ENCODE peak calls at places on chromosome 6, in five cellular contexts. A is heart right ventricle, S is MM.1S, O is endothelial cell, U is foreskin fibroblast. T is an unnamed sample.
A peak's percentile ranks its signal among the peaks of the same experiment; 100 is the strongest.

GRCh38 chr6:90105766-90106165 is 190.9 kb downstream of the BACH2 start:
- DNase-seq in A (no peak), S (no peak), O (no peak), U (no peak), T (no peak)

GRCh38 chr6:42158011-42158410 is 15.2 kb upstream of the GUCA1A start:
- DNase-seq in A (no peak), S (no peak), O (no peak), U (peak; percentile 84), T (no peak)

GRCh38 chr6:87827291-87827690 is 125.3 kb upstream of the AKIRIN2 start:
- DNase-seq in A (no peak), S (no peak), O (no peak), U (no peak), T (no peak)

GRCh38 chr6:45423111-45423900 is 45.6 kb upstream of the SUPT3H start:
- DNase-seq in A (peak; percentile 17), S (peak; percentile 23), O (peak; percentile 50), U (peak; percentile 71), T (no peak)

GRCh38 chr6:160088069-160088773 is 33.4 kb upstream of the SLC22A1 start:
- DNase-seq in A (peak; percentile 44), S (no peak), O (peak; percentile 55), U (peak; percentile 95), T (peak; percentile 56)

GRCh38 chr6:15626878-15627683 is 35.7 kb downstream of the DTNBP1 start:
- DNase-seq in A (no peak), S (no peak), O (no peak), U (no peak), T (no peak)

GRCh38 chr6:124699038-124699437 is 263.2 kb upstream of the RNF217 start:
- DNase-seq in A (no peak), S (no peak), O (no peak), U (no peak), T (no peak)

GRCh38 chr6:106444777-106445507 is 84.4 kb downstream of the CRYBG1 start:
- DNase-seq in A (peak; percentile 22), S (peak; percentile 74), O (peak; percentile 36), U (peak; percentile 76), T (peak; percentile 51)

GRCh38 chr6:118562959-118563358 is 14.9 kb downstream of the PLN start:
- DNase-seq in A (no peak), S (no peak), O (no peak), U (peak; percentile 28), T (no peak)

GRCh38 chr6:144343736-144344428 is 58.7 kb downstream of the UTRN start:
- DNase-seq in A (peak; percentile 31), S (peak; percentile 46), O (no peak), U (no peak), T (no peak)

GRCh38 chr6:138663892-138664291 is 109.7 kb upstream of the CCDC28A start:
- DNase-seq in A (no peak), S (no peak), O (no peak), U (no peak), T (no peak)

GRCh38 chr6:33018904-33019303 is 9.5 kb upstream of the HLA-DOA start:
- DNase-seq in A (peak; percentile 82), S (peak; percentile 56), O (no peak), U (peak; percentile 63), T (peak; percentile 66)

GRCh38 chr6:45812937-45813336 is 202.7 kb downstream of the CLIC5 start:
- DNase-seq in A (no peak), S (no peak), O (no peak), U (peak; percentile 13), T (no peak)

GRCh38 chr6:89268776-89269175 is 46.3 kb downstream of the GABRR2 start:
- DNase-seq in A (no peak), S (no peak), O (no peak), U (no peak), T (no peak)

GRCh38 chr6:44294832-44295791 is 18.0 kb downstream of the AARS2 start:
- DNase-seq in A (no peak), S (no peak), O (no peak), U (no peak), T (no peak)

GRCh38 chr6:132136976-132137375 is 185.8 kb upstream of the CCN2 start:
- DNase-seq in A (no peak), S (no peak), O (no peak), U (peak; percentile 36), T (no peak)

GRCh38 chr6:31689249-31690110 is 8.6 kb upstream of the LY6G5C start:
- DNase-seq in A (no peak), S (no peak), O (peak; percentile 20), U (no peak), T (peak; percentile 43)

GRCh38 chr6:117947234-117947633 is 40.2 kb downstream of the SLC35F1 start:
- DNase-seq in A (no peak), S (no peak), O (no peak), U (no peak), T (no peak)

GRCh38 chr6:105452924-105453756 is 50.3 kb upstream of the PREP start:
- DNase-seq in A (no peak), S (no peak), O (no peak), U (no peak), T (no peak)

GRCh38 chr6:89045585-89045984 is 35.0 kb upstream of the PNRC1 start:
- DNase-seq in A (no peak), S (no peak), O (no peak), U (no peak), T (no peak)

GRCh38 chr6:114342086-114342825 is 567 bp downstream of the HS3ST5 start:
- DNase-seq in A (no peak), S (peak; percentile 64), O (peak; percentile 20), U (peak; percentile 54), T (peak; percentile 53)

GRCh38 chr6:63963756-63964315 is 328.2 kb downstream of the PHF3 start:
- DNase-seq in A (no peak), S (peak; percentile 12), O (no peak), U (no peak), T (no peak)

GRCh38 chr6:143136647-143137046 is 76.0 kb downstream of the AIG1 start:
- DNase-seq in A (no peak), S (no peak), O (no peak), U (no peak), T (no peak)

GRCh38 chr6:170184324-170184723 is 106.6 kb downstream of the DLL1 start:
- DNase-seq in A (no peak), S (no peak), O (no peak), U (no peak), T (no peak)

GRCh38 chr6:17492350-17492749 is 99.0 kb downstream of the CAP2 start:
- DNase-seq in A (no peak), S (no peak), O (no peak), U (no peak), T (no peak)

GRCh38 chr6:14910692-14911547 is 334.9 kb upstream of the JARID2 start:
- DNase-seq in A (peak; percentile 38), S (no peak), O (no peak), U (peak; percentile 38), T (no peak)

GRCh38 chr6:26743941-26744699 is 84.6 kb upstream of the ZNF322 start:
- DNase-seq in A (no peak), S (no peak), O (no peak), U (peak; percentile 41), T (no peak)

GRCh38 chr6:162621246-162621645 is 106.3 kb downstream of the PRKN start:
- DNase-seq in A (no peak), S (no peak), O (no peak), U (peak; percentile 22), T (no peak)

GRCh38 chr6:16129623-16130243 is 847 bp downstream of the MYLIP start:
- DNase-seq in A (peak; percentile 26), S (peak; percentile 27), O (peak; percentile 11), U (peak; percentile 48), T (peak; percentile 15)

GRCh38 chr6:24078200-24078599 is 47.8 kb upstream of the NRSN1 start:
- DNase-seq in A (no peak), S (no peak), O (no peak), U (no peak), T (no peak)

GRCh38 chr6:134394141-134394648 is 76.3 kb upstream of the SGK1 start:
- DNase-seq in A (no peak), S (no peak), O (no peak), U (no peak), T (no peak)

GRCh38 chr6:134398453-134398852 is 80.5 kb upstream of the SGK1 start:
- DNase-seq in A (no peak), S (no peak), O (no peak), U (no peak), T (no peak)

GRCh38 chr6:134397674-134398073 is 79.8 kb upstream of the SGK1 start:
- DNase-seq in A (no peak), S (no peak), O (no peak), U (no peak), T (no peak)

GRCh38 chr6:134391221-134391620 is 73.3 kb upstream of the SGK1 start:
- DNase-seq in A (no peak), S (no peak), O (no peak), U (peak; percentile 14), T (no peak)

DNA sequence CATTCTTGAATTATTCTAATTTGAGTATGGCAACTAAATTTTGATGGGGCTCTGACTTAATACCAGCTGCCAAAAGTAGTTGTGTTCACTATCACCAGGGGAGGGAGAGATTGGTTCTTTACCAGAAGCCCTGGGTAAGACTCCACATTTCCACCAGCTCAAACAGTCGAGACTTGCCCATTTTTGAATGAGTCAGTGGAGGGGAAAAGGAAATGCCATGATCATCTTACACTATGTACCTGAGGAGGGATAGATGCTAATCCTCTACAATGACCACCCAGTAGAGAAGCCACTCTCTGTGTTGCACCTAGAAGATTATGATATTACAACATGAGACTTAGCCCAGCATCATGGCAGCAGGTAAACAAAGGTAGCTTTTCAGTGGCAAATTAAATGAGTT is 77.0 kb upstream of the SGK1 start:
- DNase-seq in A (no peak), S (no peak), O (no peak), U (no peak), T (no peak)
- TF ChIP-seq CTCF in A (no peak), S (no peak), O (no peak), U (no peak), T (no peak)

GRCh38 chr6:7390218-7390878 is 740 bp downstream of the RIOK1 start:
- DNase-seq in A (no peak), S (no peak), O (no peak), U (peak; percentile 13), T (no peak)
- TF ChIP-seq CTCF in A (no peak), S (peak; percentile 30), O (no peak), U (no peak), T (no peak)

DNA sequence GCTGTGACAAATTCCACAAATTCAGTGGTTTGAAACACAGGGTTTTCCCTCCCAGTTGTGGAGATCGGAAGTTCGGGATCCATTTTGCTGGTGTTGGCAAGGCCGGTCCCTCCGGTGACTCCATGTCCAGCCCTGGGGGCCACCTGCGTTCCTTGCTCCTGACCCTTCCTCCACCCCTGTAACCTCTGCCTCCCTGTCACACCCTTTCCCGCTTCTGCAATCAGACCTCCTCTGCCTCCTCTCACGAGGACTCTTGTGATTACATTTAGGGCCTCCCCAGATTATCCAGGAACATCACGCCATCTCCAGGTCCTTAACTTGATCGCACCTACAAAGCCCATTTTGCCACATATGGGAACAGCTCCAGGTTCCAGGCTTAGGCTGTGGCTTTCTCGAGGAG is 12.5 kb downstream of the RPS6KA2 start:
- DNase-seq in A (peak; percentile 6), S (no peak), O (no peak), U (no peak), T (no peak)
- TF ChIP-seq CTCF in A (no peak), S (no peak), O (no peak), U (no peak), T (no peak)

DNA sequence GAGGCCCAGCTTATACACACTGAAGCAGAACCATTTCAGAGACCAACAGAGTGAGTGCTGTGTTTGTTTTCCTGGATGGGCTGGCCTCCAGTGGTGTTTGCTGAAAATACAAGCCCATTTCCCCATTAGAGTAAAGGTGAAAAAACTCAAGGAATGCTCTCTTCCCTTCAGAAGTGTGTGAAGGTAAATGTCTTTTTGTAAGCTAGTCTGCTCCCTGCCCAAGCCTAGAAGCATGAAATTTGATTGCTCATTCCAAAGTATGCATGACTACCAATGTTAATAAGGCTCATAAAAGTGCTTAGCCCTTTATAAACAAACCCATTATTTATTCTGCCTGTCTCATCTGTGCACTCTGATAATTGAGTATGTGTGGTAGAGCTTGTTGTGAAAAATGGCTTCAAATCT is 59.1 kb downstream of the ADGRF1 start:
- DNase-seq in A (no peak), S (no peak), O (no peak), U (peak; percentile 73), T (peak; percentile 41)
- TF ChIP-seq CTCF in A (no peak), S (no peak), O (no peak), U (no peak), T (no peak)